ENCODE peak calls at places on chromosomes 13 and 19, in four cellular contexts. Y, Q, J and S are unnamed samples.

GRCh38 chr19:57817976-57818375 is 3.3 kb upstream of the ZNF552 start:
- DNase-seq in Y (no peak), J (no peak), Q (no peak), S (no peak)

GRCh38 chr13:114121496-114122466 is 10.6 kb downstream of the RASA3 start:
- DNase-seq in J (no peak), Y (no peak), Q (no peak), S (no peak)

GRCh38 chr19:21947775-21948174 is 63.0 kb downstream of the ZNF208 start:
- DNase-seq in Y (peak; percentile 20), J (no peak), Q (no peak), S (peak; percentile 4)

GRCh38 chr13:34731486-34731885 is 210.6 kb upstream of the NBEA start:
- DNase-seq in Y (no peak), J (no peak), Q (no peak), S (no peak)

GRCh38 chr19:30630289-30631034 is 258.3 kb downstream of the ZNF536 start:
- DNase-seq in Y (no peak), Q (no peak), J (no peak), S (no peak)

GRCh38 chr19:3545669-3546034 is 6.7 kb downstream of the TEKTIP1 start:
- DNase-seq in Y (no peak), Q (no peak), J (no peak), S (no peak)

GRCh38 chr13:40666905-40667621 is 622 bp upstream of the FOXO1 start:
- DNase-seq in Q (peak; percentile 32), Y (peak; percentile 64), J (peak; percentile 43), S (no peak)

GRCh38 chr19:17869114-17869608 is 2.6 kb upstream of the SLC5A5 start:
- DNase-seq in Q (no peak), Y (no peak), J (no peak), S (no peak)

GRCh38 chr13:80276371-80277289 is 64.3 kb downstream of the SPRY2 start:
- DNase-seq in Y (peak; percentile 51), J (peak; percentile 68), Q (no peak), S (no peak)

GRCh38 chr13:114043421-114044053 is 69.7 kb upstream of the C13orf46 start:
- DNase-seq in Q (no peak), J (no peak), Y (peak; percentile 77), S (no peak)

GRCh38 chr13:94917814-94918213 is 205.5 kb upstream of the SOX21 start:
- DNase-seq in Q (no peak), J (no peak), Y (no peak), S (no peak)

GRCh38 chr13:49649244-49649962 is 21.1 kb downstream of the ARL11 start:
- DNase-seq in Q (peak; percentile 12), Y (peak; percentile 32), J (no peak), S (no peak)

GRCh38 chr19:49151339-49152217 is 3.6 kb downstream of the HRC start:
- DNase-seq in Y (peak; percentile 83), Q (no peak), J (peak; percentile 16), S (peak; percentile 98)

GRCh38 chr13:29693297-29693945 is 97.9 kb upstream of the SLC7A1 start:
- DNase-seq in Y (no peak), J (no peak), Q (no peak), S (no peak)

GRCh38 chr19:18562086-18562485 is 4.4 kb downstream of the KXD1 start:
- DNase-seq in Y (no peak), Q (no peak), J (no peak), S (no peak)

GRCh38 chr19:33797821-33798633 is 1.4 kb downstream of the KCTD15 start:
- DNase-seq in Y (peak; percentile 60), J (peak; percentile 21), Q (no peak), S (no peak)

GRCh38 chr13:108346376-108346775 is 76.9 kb downstream of the TNFSF13B start:
- DNase-seq in Q (no peak), Y (peak; percentile 16), J (no peak), S (no peak)

GRCh38 chr13:41650706-41651105 is 193.4 kb downstream of the RGCC start:
- DNase-seq in Q (no peak), J (no peak), Y (no peak), S (no peak)

GRCh38 chr13:101698400-101698799 is 245.9 kb downstream of the ITGBL1 start:
- DNase-seq in Q (no peak), Y (peak; percentile 44), J (no peak), S (no peak)

GRCh38 chr19:17938092-17938845 is 5.5 kb downstream of the CCDC124 start:
- DNase-seq in J (peak; percentile 77), Q (peak; percentile 76), Y (peak; percentile 69), S (peak; percentile 59)

GRCh38 chr13:30373727-30374126 is 48.6 kb upstream of the UBE2L5 start:
- DNase-seq in Y (no peak), J (no peak), Q (no peak), S (no peak)

GRCh38 chr13:43044720-43045301 is 21.4 kb downstream of the DNAJC15 start:
- DNase-seq in Y (no peak), J (no peak), Q (no peak), S (no peak)

GRCh38 chr19:44644391-44645016 is 794 bp downstream of the PVR start:
- DNase-seq in J (no peak), Y (peak; percentile 82), Q (peak; percentile 4), S (no peak)

GRCh38 chr13:96426160-96426559 is 336.3 kb downstream of the HS6ST3 start:
- DNase-seq in Y (peak; percentile 85), Q (no peak), J (no peak), S (no peak)

GRCh38 chr19:4115050-4115817 is 8.7 kb downstream of the MAP2K2 start:
- DNase-seq in J (peak; percentile 9), Q (no peak), Y (no peak), S (no peak)

GRCh38 chr19:35797663-35798062 is 15.0 kb downstream of the PRODH2 start:
- DNase-seq in Q (no peak), J (peak; percentile 23), Y (no peak), S (no peak)

GRCh38 chr19:13169769-13170168 is 19.6 kb downstream of the IER2 start:
- DNase-seq in J (no peak), Y (no peak), Q (peak; percentile 53), S (peak; percentile 91)

GRCh38 chr13:50230365-50230978 is 215.2 kb downstream of the KCNRG start:
- DNase-seq in Q (no peak), Y (peak; percentile 44), J (no peak), S (no peak)

GRCh38 chr13:38202730-38203129 is 146.9 kb upstream of the UFM1 start:
- DNase-seq in J (no peak), Q (no peak), Y (no peak), S (no peak)

GRCh38 chr19:6273701-6274601 is 5.8 kb downstream of the MLLT1 start:
- DNase-seq in Q (peak; percentile 93), J (peak; percentile 67), Y (peak; percentile 40), S (no peak)

GRCh38 chr19:4493929-4494690 is 22.0 kb downstream of the HDGFL2 start:
- DNase-seq in J (no peak), Q (no peak), Y (no peak), S (no peak)

GRCh38 chr13:99237981-99238662 is 20.1 kb downstream of the GPR18 start:
- DNase-seq in J (peak; percentile 3), Y (no peak), Q (no peak), S (no peak)

GRCh38 chr13:44106231-44107152 is 226.8 kb downstream of the LACC1 start:
- DNase-seq in J (no peak), Q (no peak), Y (no peak), S (no peak)

GRCh38 chr13:99979453-99980200 is 2.0 kb upstream of the ZIC2 start:
- DNase-seq in Q (peak; percentile 33), Y (no peak), J (no peak), S (no peak)

GRCh38 chr13:113920606-113921306 is 53.1 kb downstream of the C13orf46 start:
- DNase-seq in Q (no peak), J (no peak), Y (no peak), S (no peak)

GRCh38 chr19:3190470-3190770 is 4.7 kb downstream of the NCLN start:
- DNase-seq in Q (no peak), Y (no peak), J (no peak), S (no peak)